ENCODE peak calls at places on chromosomes 4 and X, in four cellular contexts. H is hepatocyte, S is OCI-LY7, B is neural crest cell. Z is an unnamed sample.

GRCh38 chr4:24551492-24552330 is 32.6 kb downstream of the DHX15 start:
- DNase-seq in H (peak; percentile 6), S (no peak), B (no peak), Z (no peak)

GRCh38 chr4:31193516-31193915 is 473.3 kb downstream of the PCDH7 start:
- DNase-seq in H (no peak), S (no peak), B (no peak), Z (no peak)

GRCh38 chrX:153924149-153924861 is 1.8 kb downstream of the ARHGAP4 start:
- DNase-seq in H (no peak), S (peak; percentile 76), B (no peak), Z (no peak)

GRCh38 chr4:18394656-18395055 is 373.1 kb upstream of the LCORL start:
- DNase-seq in H (no peak), S (no peak), B (no peak), Z (no peak)

GRCh38 chr4:105145913-105146285 is 777 bp upstream of the TET2 start:
- DNase-seq in H (peak; percentile 32), S (no peak), B (no peak), Z (no peak)

GRCh38 chr4:2695661-2696060 is 60.5 kb downstream of the TNIP2 start:
- DNase-seq in H (no peak), S (peak; percentile 55), B (no peak), Z (no peak)

GRCh38 chrX:53682885-53683555 is 3.5 kb downstream of the HUWE1 start:
- DNase-seq in H (peak; percentile 55), S (peak; percentile 65), B (peak; percentile 21), Z (peak; percentile 23)

GRCh38 chr4:17447056-17447455 is 64.8 kb downstream of the QDPR start:
- DNase-seq in H (no peak), S (no peak), B (no peak), Z (no peak)

GRCh38 chr4:140049924-140050681 is 103.9 kb downstream of the MAML3 start:
- DNase-seq in H (no peak), S (peak; percentile 22), B (peak; percentile 26), Z (peak; percentile 32)

GRCh38 chr4:25941441-25941840 is 27.4 kb downstream of the SMIM20 start:
- DNase-seq in H (no peak), S (no peak), B (no peak), Z (no peak)

GRCh38 chr4:113445286-113445685 is 316.3 kb downstream of the CAMK2D start:
- DNase-seq in H (peak; percentile 32), S (no peak), B (no peak), Z (no peak)

GRCh38 chr4:119211856-119212250 is 660 bp upstream of the USP53 start:
- DNase-seq in H (no peak), S (peak; percentile 68), B (no peak), Z (no peak)

GRCh38 chr4:156146581-156146980 is 192.9 kb upstream of the CTSO start:
- DNase-seq in H (no peak), S (no peak), B (no peak), Z (no peak)

GRCh38 chr4:14871676-14872430 is 130.4 kb upstream of the CPEB2 start:
- DNase-seq in H (no peak), S (peak; percentile 14), B (no peak), Z (no peak)

GRCh38 chr4:92307156-92307555 is 3.4 kb downstream of the GRID2 start:
- DNase-seq in H (no peak), S (no peak), B (no peak), Z (no peak)

GRCh38 chrX:111511477-111511876 is at the start of gene SERTM2:
- DNase-seq in H (peak; percentile 65), S (no peak), B (no peak), Z (no peak)

GRCh38 chr4:138659041-138659565 is 356.5 kb upstream of the NOCT start:
- DNase-seq in H (no peak), S (no peak), B (no peak), Z (no peak)

GRCh38 chrX:18887177-18887820 is 96.6 kb downstream of the PHKA2 start:
- DNase-seq in H (no peak), S (no peak), B (no peak), Z (no peak)

GRCh38 chrX:41590641-41591040 is 98.1 kb upstream of the GPR34 start:
- DNase-seq in H (no peak), S (no peak), B (no peak), Z (no peak)

GRCh38 chr4:73828945-73829344 is 7.5 kb upstream of the CXCL6 start:
- DNase-seq in H (no peak), S (no peak), B (no peak), Z (no peak)

GRCh38 chr4:103099691-103100392 is at the start of gene BDH2:
- DNase-seq in H (peak; percentile 92), S (peak; percentile 94), B (peak; percentile 20), Z (peak; percentile 78)

GRCh38 chrX:152520653-152521052 is 69.5 kb upstream of the GABRA3 start:
- DNase-seq in H (no peak), S (no peak), B (no peak), Z (no peak)

GRCh38 chr4:139763668-139764067 is 98.0 kb downstream of the MGST2 start:
- DNase-seq in H (peak; percentile 32), S (peak; percentile 27), B (no peak), Z (no peak)

GRCh38 chr4:113461281-113461680 is 300.3 kb downstream of the CAMK2D start:
- DNase-seq in H (no peak), S (no peak), B (no peak), Z (no peak)

GRCh38 chr4:166169111-166169510 is 296.1 kb downstream of the TLL1 start:
- DNase-seq in H (peak; percentile 9), S (no peak), B (peak; percentile 4), Z (peak; percentile 2)

GRCh38 chrX:100819837-100820666 is at the start of gene CSTF2:
- DNase-seq in H (peak; percentile 86), S (peak; percentile 88), B (peak; percentile 49), Z (peak; percentile 80)
- TF ChIP-seq CTCF in H (peak; percentile 18), S (no peak), B (peak; percentile 39), Z (no peak)

GRCh38 chr4:128379860-128380259 is 92.2 kb upstream of the PGRMC2 start:
- DNase-seq in H (peak; percentile 23), S (peak; percentile 8), B (no peak), Z (peak; percentile 36)
- TF ChIP-seq CTCF in H (peak; percentile 37), S (peak; percentile 69), B (peak; percentile 49), Z (peak; percentile 42)

DNA sequence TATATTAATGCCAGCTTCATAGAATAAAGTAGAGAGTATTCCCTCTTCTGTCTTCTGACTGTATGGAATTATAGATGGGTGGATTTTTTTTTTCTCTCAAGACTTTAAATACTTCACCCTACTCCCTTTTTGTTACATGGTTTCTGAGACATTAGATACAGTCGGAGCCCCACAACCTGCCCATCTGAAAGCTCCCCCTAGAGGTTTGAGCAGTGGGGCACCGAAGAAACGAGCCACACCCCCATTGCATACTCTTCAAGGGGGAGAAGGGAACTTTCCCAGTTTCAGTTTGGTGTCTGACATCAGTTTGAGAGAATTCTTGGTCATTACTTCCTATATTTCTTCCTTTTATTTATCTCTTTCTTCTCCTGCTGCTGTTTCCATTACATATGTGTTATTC is 437.6 kb upstream of the AGA start:
- DNase-seq in H (no peak), S (peak; percentile 2), B (no peak), Z (no peak)
- TF ChIP-seq CTCF in H (no peak), S (peak; percentile 55), B (no peak), Z (no peak)

GRCh38 chr4:52622564-52622963 is 36.5 kb downstream of the USP46 start:
- DNase-seq in H (no peak), S (no peak), B (no peak), Z (no peak)
- TF ChIP-seq CTCF in H (no peak), S (no peak), B (no peak), Z (no peak)

GRCh38 chr4:88457307-88458090 is 580 bp downstream of the HERC5 start:
- DNase-seq in H (peak; percentile 67), S (no peak), B (no peak), Z (no peak)

GRCh38 chr4:88458091-88458740 is 1.3 kb downstream of the HERC5 start:
- DNase-seq in H (no peak), S (no peak), B (no peak), Z (no peak)

GRCh38 chr4:88451205-88451604 is 5.7 kb upstream of the HERC5 start:
- DNase-seq in H (no peak), S (no peak), B (no peak), Z (no peak)

GRCh38 chr4:88452941-88453340 is 4.0 kb upstream of the HERC5 start:
- DNase-seq in H (no peak), S (no peak), B (no peak), Z (no peak)

DNA sequence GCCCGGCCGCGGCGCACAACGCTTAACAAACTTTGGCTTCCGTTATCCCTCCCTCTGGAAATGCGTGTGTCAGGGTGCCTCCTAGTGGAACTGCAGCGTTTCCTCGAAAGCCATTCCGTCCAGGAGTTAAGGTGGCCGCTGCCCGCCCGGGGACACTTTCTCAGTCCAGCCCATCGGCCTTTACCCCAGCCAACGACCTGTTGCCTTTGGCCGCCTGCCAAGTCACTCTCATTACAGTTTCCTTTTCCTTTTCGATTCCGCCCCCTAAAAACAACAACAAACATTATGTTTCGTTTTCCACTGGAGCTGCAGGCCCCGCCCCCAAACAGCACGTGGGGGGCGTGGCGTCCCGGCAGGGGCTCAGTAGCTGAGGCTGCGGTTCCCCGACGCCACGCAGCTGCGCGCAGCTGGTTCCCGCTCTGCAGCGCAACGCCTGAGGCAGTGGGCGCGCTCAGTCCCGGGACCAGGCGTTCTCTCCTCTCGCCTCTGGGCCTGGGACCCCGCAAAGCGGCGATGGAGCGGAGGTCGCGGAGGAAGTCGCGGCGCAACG is at the start of gene HERC5:
- DNase-seq in H (peak; percentile 93), S (peak; percentile 80), B (peak; percentile 66), Z (peak; percentile 97)
- TF ChIP-seq CTCF in H (peak; percentile 87), S (peak; percentile 44), B (peak; percentile 71), Z (peak; percentile 42)

GRCh38 chr4:169099775-169100180 is 89.7 kb upstream of the CBR4 start:
- DNase-seq in H (peak; percentile 30), S (no peak), B (no peak), Z (peak; percentile 28)
- TF ChIP-seq CTCF in H (no peak), S (no peak), B (no peak), Z (no peak)

DNA sequence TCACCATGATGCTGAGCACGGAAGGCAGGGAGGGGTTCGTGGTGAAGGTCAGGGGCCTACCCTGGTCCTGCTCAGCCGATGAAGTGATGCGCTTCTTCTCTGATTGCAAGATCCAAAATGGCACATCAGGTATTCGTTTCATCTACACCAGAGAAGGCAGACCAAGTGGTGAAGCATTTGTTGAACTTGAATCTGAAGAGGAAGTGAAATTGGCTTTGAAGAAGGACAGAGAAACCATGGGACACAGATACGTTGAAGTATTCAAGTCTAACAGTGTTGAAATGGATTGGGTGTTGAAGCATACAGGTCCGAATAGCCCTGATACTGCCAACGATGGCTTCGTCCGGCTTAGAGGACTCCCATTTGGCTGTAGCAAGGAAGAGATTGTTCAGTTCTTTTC is 4.0 kb downstream of the HNRNPH2 start:
- DNase-seq in H (no peak), S (no peak), B (no peak), Z (no peak)
- TF ChIP-seq CTCF in H (no peak), S (no peak), B (no peak), Z (no peak)

GRCh38 chrX:92260102-92260501 is 480.9 kb downstream of the PCDH11X start:
- DNase-seq in H (no peak), S (no peak), B (no peak), Z (no peak)
- TF ChIP-seq CTCF in H (no peak), S (no peak), B (no peak), Z (no peak)

Z was measured in GM13976.